ENCODE peak calls at places on chromosome 3, in nine cellular contexts. Z, S, Q, Y, X, L, E, W and T are unnamed samples.

GRCh38 chr3:185998136-185998535 is 60.3 kb upstream of the TRA2B start:
- DNase-seq in Y (no peak), W (no peak), Q (no peak), S (no peak), X (no peak), E (no peak), Z (no peak), L (no peak), T (no peak)

GRCh38 chr3:4476507-4476906 is 9.4 kb upstream of the SUMF1 start:
- DNase-seq in E (no peak), W (no peak), Q (no peak), Y (no peak), S (no peak), X (no peak), Z (no peak), L (no peak), T (no peak)

GRCh38 chr3:31361391-31362273 is 171.1 kb upstream of the STT3B start:
- DNase-seq in L (no peak), Y (no peak), W (peak), Z (no peak), Q (no peak), E (no peak), S (no peak), X (no peak), T (no peak)

GRCh38 chr3:63656791-63657190 is 4.3 kb downstream of the SNTN start:
- DNase-seq in W (peak), E (no peak), L (no peak), Z (no peak), S (no peak), X (no peak), Q (no peak), Y (no peak), T (no peak)

GRCh38 chr3:46378426-46378942 is 7.7 kb downstream of the CCR5 start:
- DNase-seq in W (peak), X (peak), L (peak), Z (peak), E (peak), Q (peak), S (peak), Y (peak), T (no peak)

GRCh38 chr3:46607603-46608028 is 4.7 kb upstream of the FAM240A start:
- DNase-seq in E (no peak), Q (no peak), Y (peak), X (no peak), W (peak), S (peak), Z (no peak), L (no peak), T (no peak)

GRCh38 chr3:188432826-188433525 is 279.0 kb downstream of the LPP start:
- DNase-seq in Z (no peak), L (peak), S (no peak), E (no peak), X (no peak), Y (no peak), Q (no peak), W (peak), T (no peak)

GRCh38 chr3:54931182-54931581 is 3.3 kb upstream of the LRTM1 start:
- DNase-seq in L (no peak), Q (no peak), Y (no peak), W (no peak), Z (peak), E (no peak), X (no peak), S (no peak), T (no peak)

GRCh38 chr3:45608296-45608695 is 13.7 kb downstream of the LIMD1 start:
- DNase-seq in Z (no peak), S (no peak), Y (no peak), E (no peak), L (no peak), X (peak), Q (no peak), W (no peak), T (no peak)

GRCh38 chr3:142964150-142964498 is 650 bp upstream of the PAQR9 start:
- DNase-seq in E (no peak), Z (no peak), W (no peak), X (no peak), S (peak), Y (no peak), Q (no peak), L (no peak), T (no peak)

GRCh38 chr3:35296533-35296932 is 342.8 kb upstream of the ARPP21 start:
- DNase-seq in Q (no peak), E (no peak), L (no peak), Y (no peak), X (no peak), Z (no peak), W (no peak), S (no peak), T (no peak)

GRCh38 chr3:130934442-130935089 is 40.7 kb downstream of the ATP2C1 start:
- DNase-seq in E (no peak), L (no peak), X (no peak), Y (no peak), Q (no peak), W (no peak), S (no peak), Z (no peak), T (no peak)

GRCh38 chr3:4859788-4860187 is 119.4 kb upstream of the BHLHE40 start:
- DNase-seq in L (no peak), E (no peak), W (no peak), X (no peak), Y (no peak), Z (no peak), Q (no peak), S (no peak), T (no peak)

GRCh38 chr3:190581041-190581501 is 67.2 kb downstream of the IL1RAP start:
- DNase-seq in W (no peak), E (no peak), X (no peak), Y (no peak), L (no peak), S (no peak), Q (no peak), Z (no peak), T (no peak)

GRCh38 chr3:187743195-187744141 is 1.8 kb downstream of the BCL6 start:
- DNase-seq in L (peak), Y (no peak), X (peak), Q (peak), E (peak), W (peak), Z (peak), S (peak), T (no peak)

GRCh38 chr3:159616234-159616825 is 372.3 kb upstream of the IL12A start:
- DNase-seq in Y (no peak), L (peak), Z (peak), Q (peak), X (no peak), E (peak), W (peak), S (peak), T (no peak)

GRCh38 chr3:187398955-187399354 is 30.8 kb downstream of the RTP4 start:
- DNase-seq in Z (no peak), W (no peak), Q (no peak), E (no peak), S (no peak), X (no peak), L (no peak), Y (no peak), T (no peak)

GRCh38 chr3:46372492-46373359 is 2.0 kb downstream of the CCR5 start:
- DNase-seq in S (peak), Z (peak), E (no peak), Q (no peak), L (no peak), Y (no peak), X (no peak), W (peak), T (no peak)

GRCh38 chr3:45223889-45224730 is 2.0 kb downstream of the TMEM158 start:
- DNase-seq in Z (no peak), W (peak), X (no peak), S (no peak), L (no peak), Q (no peak), Y (no peak), E (no peak), T (no peak)

GRCh38 chr3:176872771-176873209 is 324.5 kb downstream of the TBL1XR1 start:
- DNase-seq in L (peak), E (peak), Y (peak), W (peak), S (peak), Z (peak), Q (no peak), X (no peak), T (no peak)

GRCh38 chr3:135516143-135516542 is 449.4 kb upstream of the PPP2R3A start:
- DNase-seq in Y (peak), Q (no peak), W (peak), S (peak), E (peak), L (no peak), X (no peak), Z (no peak), T (no peak)

GRCh38 chr3:193391902-193392301 is 13.3 kb upstream of the ATP13A5 start:
- DNase-seq in Q (no peak), L (no peak), W (peak), Z (no peak), S (no peak), E (no peak), X (no peak), Y (no peak), T (no peak)

GRCh38 chr3:114680299-114680698 is 386.5 kb downstream of the TIGIT start:
- DNase-seq in Z (no peak), S (no peak), W (no peak), X (no peak), Q (no peak), L (no peak), E (no peak), Y (no peak), T (no peak)

GRCh38 chr3:186287723-186288122 is 74.3 kb downstream of the DGKG start:
- DNase-seq in Y (no peak), X (no peak), Q (no peak), Z (no peak), W (peak), S (no peak), E (no peak), L (no peak), T (no peak)

GRCh38 chr3:115147329-115148141 is 447 bp upstream of the ZBTB20 start:
- DNase-seq in E (peak), S (peak), Q (peak), Y (peak), L (peak), X (peak), Z (peak), W (peak), T (peak)

GRCh38 chr3:30516238-30516637 is 90.2 kb upstream of the TGFBR2 start:
- DNase-seq in E (no peak), W (peak), Z (no peak), Q (no peak), Y (no peak), X (no peak), L (no peak), S (no peak), T (no peak)

GRCh38 chr3:150348500-150348899 is 59.6 kb upstream of the TSC22D2 start:
- DNase-seq in E (no peak), L (peak), Z (no peak), X (no peak), S (no peak), Y (peak), W (peak), Q (peak), T (peak)

GRCh38 chr3:49260711-49261357 is 16.2 kb downstream of the C3orf62 start:
- DNase-seq in Q (no peak), X (peak), L (no peak), W (no peak), Y (peak), S (no peak), E (no peak), Z (no peak), T (no peak)
- H3K27ac ChIP-seq in Q (no peak), X (no peak), L (no peak), W (no peak), Y (no peak), S (peak), E (no peak), Z (no peak), T (no peak)

GRCh38 chr3:146162561-146162960 is 1.6 kb upstream of the PLOD2 start:
- DNase-seq in W (peak), L (no peak), Q (no peak), X (no peak), Y (no peak), Z (no peak), E (no peak), S (no peak), T (no peak)
- H3K27ac ChIP-seq in W (peak), L (peak), Q (peak), X (peak), Y (peak), Z (no peak), E (no peak), S (no peak), T (peak)

GRCh38 chr3:127419140-127419539 is 131.3 kb upstream of the PRR20G start:
- DNase-seq in Z (no peak), X (no peak), L (no peak), E (no peak), Q (no peak), Y (no peak), W (no peak), S (peak), T (no peak)

GRCh38 chr3:127419641-127420354 is 132.0 kb upstream of the PRR20G start:
- DNase-seq in Z (no peak), L (no peak), Q (no peak), X (peak), Y (no peak), W (no peak), S (peak), E (no peak), T (no peak)

GRCh38 chr3:127418560-127419099 is 130.8 kb upstream of the PRR20G start:
- DNase-seq in L (no peak), E (no peak), X (no peak), Z (no peak), S (peak), W (no peak), Y (no peak), Q (no peak), T (no peak)

GRCh38 chr3:127420355-127420655 is 132.5 kb upstream of the PRR20G start:
- DNase-seq in S (peak), L (no peak), Q (no peak), Y (no peak), Z (no peak), E (no peak), W (no peak), X (peak), T (no peak)

DNA sequence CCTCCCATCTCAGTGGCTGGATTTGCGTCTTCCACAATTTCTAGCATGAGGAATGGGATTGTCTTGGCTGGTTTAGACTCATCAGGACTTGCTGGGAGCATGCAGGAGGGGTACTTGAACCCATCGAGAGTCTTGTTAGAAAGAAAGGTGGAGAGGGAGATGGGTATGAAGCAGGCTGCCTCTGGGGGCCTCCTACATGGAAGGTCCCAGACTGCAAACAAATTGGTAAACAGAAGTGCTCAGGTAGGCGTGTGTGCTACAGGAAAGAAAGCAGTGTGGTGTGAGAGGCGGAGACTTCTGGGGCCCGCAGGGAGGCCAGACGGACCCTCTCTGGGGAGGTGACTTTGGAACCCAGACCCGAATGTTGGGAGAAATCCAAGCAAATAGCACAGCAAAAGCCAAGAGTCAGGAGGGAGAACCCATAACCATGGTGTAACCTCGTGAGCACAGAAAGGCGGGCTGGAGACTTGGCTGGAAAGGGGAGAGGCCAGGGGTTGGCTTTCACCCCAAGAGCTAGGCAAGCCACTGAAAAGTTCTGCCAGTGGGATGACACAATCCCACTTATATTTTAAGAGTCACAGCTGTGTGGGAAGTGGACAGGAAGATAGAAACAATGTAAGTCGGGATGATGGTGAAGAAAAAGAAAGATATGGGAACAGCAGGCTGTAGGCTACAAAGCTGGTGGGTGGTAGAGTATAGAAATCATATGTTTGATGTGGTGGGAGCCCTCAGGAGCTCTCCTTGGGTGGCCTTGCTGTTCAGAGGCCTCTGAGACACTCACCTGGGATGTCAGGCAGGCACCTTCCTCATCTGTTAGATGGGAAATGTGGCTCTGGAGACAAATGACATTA is 130.1 kb upstream of the PRR20G start:
- DNase-seq in Z (no peak), Y (no peak), X (peak), S (peak), W (no peak), E (no peak), L (no peak), Q (no peak), T (no peak)
- H3K27ac ChIP-seq in Z (no peak), Y (no peak), X (no peak), S (no peak), W (no peak), E (no peak), L (no peak), Q (no peak), T (no peak)

GRCh38 chr3:27796365-27796875 is 74.3 kb upstream of the EOMES start:
- DNase-seq in X (no peak), Y (no peak), Z (no peak), L (no peak), S (no peak), W (no peak), Q (no peak), E (no peak), T (no peak)
- H3K27ac ChIP-seq in X (no peak), Y (no peak), Z (no peak), L (no peak), S (no peak), W (no peak), Q (no peak), E (no peak), T (no peak)

GRCh38 chr3:197028711-197029510 is 706 bp downstream of the MELTF start:
- DNase-seq in Y (no peak), E (no peak), W (peak), L (no peak), X (peak), Z (no peak), S (no peak), Q (no peak), T (no peak)
- H3K27ac ChIP-seq in Y (no peak), E (peak), W (peak), L (no peak), X (no peak), Z (no peak), S (no peak), Q (peak), T (no peak)

GRCh38 chr3:125045965-125046364 is 9.8 kb downstream of the HEG1 start:
- DNase-seq in Z (no peak), W (peak), L (no peak), X (no peak), E (no peak), S (no peak), Y (no peak), Q (no peak), T (no peak)

GRCh38 chr3:125039897-125040175 is 16.0 kb downstream of the HEG1 start:
- DNase-seq in E (no peak), Q (no peak), W (no peak), X (no peak), L (no peak), Y (no peak), S (no peak), Z (no peak), T (no peak)

GRCh38 chr3:125042725-125043406 is 12.9 kb downstream of the HEG1 start:
- DNase-seq in Q (no peak), Y (no peak), W (no peak), L (no peak), E (no peak), Z (no peak), X (no peak), S (peak), T (no peak)

GRCh38 chr3:125045194-125045593 is 10.6 kb downstream of the HEG1 start:
- DNase-seq in W (no peak), Q (no peak), L (no peak), E (no peak), X (no peak), S (peak), Z (no peak), Y (no peak), T (no peak)

DNA sequence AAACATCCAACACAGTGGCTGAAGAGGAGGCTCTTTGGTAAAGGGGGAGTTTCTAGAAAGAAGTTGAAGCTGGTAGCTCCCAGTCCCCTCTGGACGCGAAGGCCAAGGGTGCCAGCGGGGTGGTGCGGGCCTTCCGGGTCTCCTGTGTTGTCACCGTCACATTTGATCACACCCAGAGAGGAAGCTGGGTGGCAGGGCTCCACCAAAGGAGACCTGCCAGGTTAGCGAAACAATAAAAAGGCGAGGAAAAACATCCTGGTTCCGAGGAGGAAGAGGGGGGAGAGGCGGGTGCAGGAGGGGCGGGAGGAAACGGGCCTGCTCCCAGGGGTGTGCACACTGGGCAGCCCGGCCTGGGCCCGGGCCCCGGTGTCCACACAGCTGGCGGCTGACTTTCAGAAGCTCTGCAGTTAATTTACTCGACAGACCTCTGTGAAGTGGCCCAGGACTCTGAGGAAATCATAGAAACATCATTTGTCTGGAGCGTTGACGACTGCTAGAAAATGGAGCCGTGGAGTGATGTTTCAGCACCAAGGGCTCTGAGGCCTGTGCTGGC is 12.1 kb downstream of the HEG1 start:
- DNase-seq in Q (no peak), S (peak), L (peak), W (no peak), Y (no peak), X (no peak), E (no peak), Z (no peak), T (no peak)
- H3K27ac ChIP-seq in Q (no peak), S (peak), L (peak), W (no peak), Y (no peak), X (peak), E (no peak), Z (peak), T (no peak)

GRCh38 chr3:194876403-194877165 is 190.9 kb downstream of the FAM43A start:
- DNase-seq in S (peak), Y (no peak), Z (no peak), Q (no peak), L (no peak), E (no peak), W (no peak), X (no peak), T (no peak)

GRCh38 chr3:194874783-194875182 is 189.1 kb downstream of the FAM43A start:
- DNase-seq in X (no peak), S (peak), Q (no peak), L (no peak), Y (no peak), Z (no peak), W (no peak), E (no peak), T (no peak)

GRCh38 chr3:194879126-194879887 is 193.6 kb downstream of the FAM43A start:
- DNase-seq in W (no peak), L (no peak), Q (no peak), Z (no peak), S (peak), X (peak), Y (no peak), E (no peak), T (no peak)

GRCh38 chr3:194875581-194876402 is 190.1 kb downstream of the FAM43A start:
- DNase-seq in Y (no peak), S (peak), L (no peak), Q (no peak), X (no peak), Z (no peak), W (no peak), E (no peak), T (no peak)

GRCh38 chr3:194877311-194878119 is 191.8 kb downstream of the FAM43A start:
- DNase-seq in E (no peak), W (no peak), L (no peak), X (no peak), Q (no peak), S (peak), Y (peak), Z (no peak), T (no peak)
- H3K27ac ChIP-seq in E (no peak), W (no peak), L (no peak), X (no peak), Q (no peak), S (no peak), Y (no peak), Z (no peak), T (no peak)